ENCODE peak calls at places on chromosomes 4 and X, in nine cellular contexts. T is nephron progenitor cell, K is suprapubic skin, D is COR-L47, C is H9, O is NCI-H345, H is AG04449, U is RPMI7951, X is foreskin fibroblast. R is an unnamed sample.

GRCh38 chr4:82905205-82905604 is 4.7 kb downstream of the THAP9 start:
- DNase-seq in T (no peak), K (no peak), D (no peak), C (no peak), O (no peak), H (no peak), U (peak), X (peak), R (no peak)

GRCh38 chr4:655735-656151 is 18.3 kb downstream of the ATP5ME start:
- DNase-seq in T (no peak), K (no peak), D (no peak), C (no peak), O (no peak), H (no peak), U (no peak), X (no peak), R (no peak)

GRCh38 chr4:110793381-110793801 is 170.5 kb upstream of the PITX2 start:
- DNase-seq in T (no peak), K (no peak), D (no peak), C (no peak), O (no peak), H (no peak), U (no peak), X (peak), R (no peak)

GRCh38 chr4:141768954-141769353 is 132.6 kb downstream of the IL15 start:
- DNase-seq in T (no peak), K (no peak), D (no peak), C (no peak), O (no peak), H (peak), U (peak), X (peak), R (no peak)

GRCh38 chr4:38322709-38323108 is 341.3 kb upstream of the KLF3 start:
- DNase-seq in T (no peak), K (no peak), D (no peak), C (no peak), O (no peak), H (no peak), U (peak), X (peak), R (no peak)

GRCh38 chrX:41600266-41600665 is 88.5 kb upstream of the GPR34 start:
- DNase-seq in T (no peak), K (no peak), D (no peak), C (no peak), O (no peak), H (peak), U (peak), X (peak), R (no peak)

GRCh38 chrX:124239911-124240310 is 92.5 kb upstream of the TEX13D start:
- DNase-seq in T (no peak), K (no peak), D (no peak), C (no peak), O (no peak), H (no peak), U (no peak), X (no peak), R (no peak)

GRCh38 chrX:10900585-10901289 is 210.4 kb upstream of the HCCS start:
- DNase-seq in T (no peak), K (no peak), D (no peak), C (no peak), O (no peak), H (no peak), U (peak), X (peak), R (peak)

GRCh38 chr4:43837171-43837570 is 611.4 kb downstream of the KCTD8 start:
- DNase-seq in T (no peak), K (no peak), D (no peak), C (no peak), O (no peak), H (no peak), U (no peak), X (no peak), R (no peak)

GRCh38 chr4:121790976-121791375 is 10.1 kb upstream of the EXOSC9 start:
- DNase-seq in T (no peak), K (no peak), D (no peak), C (no peak), O (no peak), H (no peak), U (no peak), X (no peak), R (no peak)

GRCh38 chrX:21678059-21678458 is 19.9 kb upstream of the KLHL34 start:
- DNase-seq in T (no peak), K (no peak), D (no peak), C (no peak), O (no peak), H (no peak), U (no peak), X (no peak), R (no peak)

GRCh38 chr4:109978704-109979103 is 66.0 kb downstream of the EGF start:
- DNase-seq in T (no peak), K (no peak), D (no peak), C (no peak), O (no peak), H (no peak), U (no peak), X (no peak), R (no peak)

GRCh38 chr4:158597879-158598596 is 73.6 kb downstream of the C4orf46 start:
- DNase-seq in T (no peak), K (no peak), D (no peak), C (no peak), O (no peak), H (no peak), U (no peak), X (no peak), R (no peak)

GRCh38 chrX:136354201-136354600 is 53.4 kb downstream of the ADGRG4 start:
- DNase-seq in T (no peak), K (no peak), D (no peak), C (no peak), O (no peak), H (no peak), U (no peak), X (no peak), R (no peak)

GRCh38 chr4:5220028-5220427 is 168.7 kb downstream of the STK32B start:
- DNase-seq in T (peak), K (no peak), D (no peak), C (no peak), O (no peak), H (no peak), U (peak), X (no peak), R (peak)

GRCh38 chrX:131778269-131779218 is 234.7 kb downstream of the OR13H1 start:
- DNase-seq in T (no peak), K (no peak), D (no peak), C (no peak), O (peak), H (no peak), U (no peak), X (no peak), R (no peak)

GRCh38 chr4:76987153-76987562 is 37.6 kb downstream of the SEPTIN11 start:
- DNase-seq in T (no peak), K (no peak), D (no peak), C (no peak), O (no peak), H (peak), U (peak), X (peak), R (no peak)

GRCh38 chrX:16618422-16618821 is 31.5 kb upstream of the S100G start:
- DNase-seq in T (no peak), K (no peak), D (no peak), C (no peak), O (no peak), H (no peak), U (no peak), X (no peak), R (no peak)

GRCh38 chr4:41963105-41963504 is 18.5 kb upstream of the DCAF4L1 start:
- DNase-seq in T (no peak), K (no peak), D (peak), C (no peak), O (no peak), H (no peak), U (peak), X (peak), R (no peak)

R was measured in LNCaP clone FGC.